ENCODE peak calls at places on chromosomes 3 and 15, in seven cellular contexts. K is BE2C, M is adrenal gland, S is tibial artery, O is stomach, E is HFFc6, P is cardiac muscle cell. T is an unnamed sample.

GRCh38 chr3:124600765-124601164 is 129.5 kb upstream of the UMPS start:
- DNase-seq in S (no peak), O (no peak), P (no peak), M (no peak), K (no peak), E (no peak), T (no peak)

GRCh38 chr3:39178553-39178952 is 13.8 kb downstream of the XIRP1 start:
- DNase-seq in M (no peak), P (no peak), E (no peak), S (no peak), K (no peak), O (no peak), T (peak; percentile 40)

GRCh38 chr3:105473521-105474223 is 107.0 kb downstream of the ALCAM start:
- DNase-seq in P (peak; percentile 40), M (no peak), S (no peak), E (peak; percentile 84), O (no peak), K (no peak), T (peak; percentile 99)

GRCh38 chr3:174028673-174029072 is 631.1 kb downstream of the NLGN1 start:
- DNase-seq in S (no peak), M (no peak), E (no peak), P (no peak), O (no peak), K (no peak), T (no peak)

GRCh38 chr15:44033894-44034293 is 161.2 kb downstream of the FRMD5 start:
- DNase-seq in O (no peak), M (peak; percentile 88), S (no peak), P (peak; percentile 25), K (peak; percentile 18), E (peak; percentile 74), T (peak; percentile 43)

GRCh38 chr15:68348064-68348463 is 70.5 kb downstream of the FEM1B start:
- DNase-seq in P (no peak), O (no peak), E (no peak), S (no peak), M (no peak), K (no peak), T (peak; percentile 54)

GRCh38 chr3:157176108-157176507 is 16.2 kb upstream of the CCNL1 start:
- DNase-seq in O (no peak), P (no peak), K (no peak), M (no peak), S (no peak), E (no peak), T (peak; percentile 54)

GRCh38 chr3:99659965-99660364 is 21.6 kb downstream of the COL8A1 start:
- DNase-seq in O (no peak), S (peak; percentile 91), K (no peak), E (no peak), P (no peak), M (no peak), T (peak; percentile 49)

GRCh38 chr3:183117046-183117445 is 17.8 kb upstream of the MCCC1 start:
- DNase-seq in K (no peak), E (no peak), P (no peak), O (no peak), S (no peak), M (no peak), T (no peak)

GRCh38 chr3:17623464-17623863 is 119.0 kb downstream of the TBC1D5 start:
- DNase-seq in P (no peak), S (no peak), K (no peak), M (no peak), E (no peak), O (no peak), T (no peak)

GRCh38 chr3:12165909-12166308 is 7.2 kb upstream of the TIMP4 start:
- DNase-seq in P (no peak), E (no peak), K (no peak), S (no peak), M (no peak), O (no peak), T (no peak)

GRCh38 chr3:179671309-179671708 is 18.5 kb downstream of the USP13 start:
- DNase-seq in E (no peak), M (no peak), K (no peak), P (no peak), S (no peak), O (no peak), T (no peak)

GRCh38 chr15:84594617-84595290 is 6.1 kb upstream of the ZSCAN2 start:
- DNase-seq in E (no peak), K (no peak), M (no peak), S (no peak), O (no peak), P (no peak), T (no peak)

GRCh38 chr3:173395073-173395411 is 2.5 kb upstream of the NLGN1 start:
- DNase-seq in E (peak; percentile 38), O (peak; percentile 39), M (no peak), K (no peak), S (no peak), P (no peak), T (peak; percentile 73)

GRCh38 chr3:28050895-28051294 is 190.5 kb upstream of the CMC1 start:
- DNase-seq in E (no peak), M (no peak), S (no peak), K (no peak), O (no peak), P (no peak), T (no peak)

GRCh38 chr3:80769683-80770082 is 991.8 kb downstream of the GBE1 start:
- DNase-seq in E (no peak), O (no peak), S (no peak), M (no peak), K (no peak), P (no peak), T (no peak)

GRCh38 chr3:141648055-141648910 is 89.8 kb upstream of the RNF7 start:
- DNase-seq in K (no peak), O (no peak), P (peak; percentile 61), M (no peak), E (no peak), S (no peak), T (no peak)

GRCh38 chr3:184384856-184385422 is 5.1 kb downstream of the CHRD start:
- DNase-seq in M (no peak), S (no peak), O (no peak), P (no peak), K (no peak), E (no peak), T (no peak)

GRCh38 chr3:151226088-151226563 is 23.1 kb upstream of the GPR171 start:
- DNase-seq in M (no peak), S (no peak), K (no peak), O (no peak), P (no peak), E (peak; percentile 85), T (peak; percentile 72)

GRCh38 chr3:43998374-43998840 is 243.3 kb upstream of the TOPAZ1 start:
- DNase-seq in S (no peak), M (no peak), E (no peak), O (no peak), K (no peak), P (peak; percentile 28), T (peak; percentile 15)

GRCh38 chr3:17195192-17195611 is 310.4 kb downstream of the PLCL2 start:
- DNase-seq in S (no peak), P (no peak), K (no peak), M (no peak), E (no peak), O (no peak), T (peak; percentile 56)

GRCh38 chr3:33929813-33930212 is 131.4 kb downstream of the PDCD6IP start:
- DNase-seq in K (no peak), P (no peak), S (no peak), E (no peak), M (no peak), O (no peak), T (no peak)

GRCh38 chr3:23487015-23487414 is 283.9 kb downstream of the UBE2E2 start:
- DNase-seq in K (no peak), O (no peak), P (no peak), M (no peak), S (no peak), E (no peak), T (no peak)

GRCh38 chr3:65033577-65033976 is 345.8 kb upstream of the ADAMTS9 start:
- DNase-seq in S (no peak), P (no peak), M (no peak), E (no peak), K (no peak), O (no peak), T (no peak)

DNA sequence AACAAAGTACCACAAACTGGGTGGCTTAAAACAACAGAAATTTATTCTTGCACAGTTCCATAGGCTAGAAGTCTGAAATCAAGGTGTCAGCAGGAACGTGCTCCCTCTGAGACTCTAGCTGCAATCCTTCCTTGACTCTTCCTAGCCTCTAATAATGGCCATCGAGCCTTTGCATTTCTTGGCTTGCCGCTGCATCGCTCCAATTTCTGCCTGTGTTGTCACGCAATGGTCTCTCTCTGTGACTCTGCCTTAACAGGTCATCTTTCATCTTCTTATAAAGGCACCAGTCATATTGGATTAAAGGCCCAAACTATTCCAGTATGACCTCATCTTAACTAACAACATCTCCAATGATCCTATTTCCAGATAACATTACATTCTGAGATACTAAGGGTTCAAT is 61.0 kb upstream of the FNDC3B start:
- DNase-seq in E (no peak), M (no peak), O (no peak), P (no peak), K (no peak), S (no peak), T (no peak)
- TF ChIP-seq CTCF in E (no peak), M (no peak), O (no peak), P (no peak), K (no peak), S (no peak), T (no peak)

DNA sequence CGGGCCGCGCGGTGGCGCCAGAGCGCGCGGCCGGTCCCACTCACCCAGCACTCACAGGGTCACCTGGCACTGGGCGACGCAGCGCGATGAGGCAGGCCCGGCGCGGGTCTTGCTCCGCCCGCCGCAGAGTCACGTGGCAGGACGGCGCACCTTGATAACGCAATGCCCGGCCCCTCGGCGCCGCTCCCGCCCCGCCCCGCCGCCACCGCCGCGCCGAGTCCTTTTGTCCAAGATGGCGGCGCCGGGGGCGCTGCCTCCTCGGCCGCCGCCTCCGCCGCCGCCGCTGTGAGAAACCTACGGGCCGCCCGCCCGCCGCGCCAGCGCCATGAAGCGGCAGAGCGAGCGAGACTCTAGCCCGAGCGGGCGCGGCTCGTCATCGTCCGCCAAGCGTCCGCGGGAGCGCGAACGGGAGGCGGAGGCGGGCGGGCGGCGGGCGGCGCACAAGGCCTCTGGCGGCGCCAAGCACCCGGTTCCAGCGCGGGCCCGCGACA is at the start of gene RBM15B:
- DNase-seq in K (peak; percentile 94), E (peak; percentile 98), P (peak; percentile 98), M (peak; percentile 98), S (peak; percentile 99), O (peak; percentile 98), T (peak; percentile 96)
- TF ChIP-seq CTCF in K (peak; percentile 61), E (peak; percentile 91), P (peak; percentile 85), M (peak; percentile 92), S (peak; percentile 90), O (peak; percentile 84), T (peak; percentile 77)

GRCh38 chr3:52226229-52226817 is 878 bp upstream of the TLR9 start:
- DNase-seq in M (no peak), P (no peak), O (no peak), K (no peak), S (no peak), E (no peak), T (no peak)
- TF ChIP-seq CTCF in M (no peak), P (no peak), O (no peak), K (no peak), S (no peak), E (no peak), T (no peak)

DNA sequence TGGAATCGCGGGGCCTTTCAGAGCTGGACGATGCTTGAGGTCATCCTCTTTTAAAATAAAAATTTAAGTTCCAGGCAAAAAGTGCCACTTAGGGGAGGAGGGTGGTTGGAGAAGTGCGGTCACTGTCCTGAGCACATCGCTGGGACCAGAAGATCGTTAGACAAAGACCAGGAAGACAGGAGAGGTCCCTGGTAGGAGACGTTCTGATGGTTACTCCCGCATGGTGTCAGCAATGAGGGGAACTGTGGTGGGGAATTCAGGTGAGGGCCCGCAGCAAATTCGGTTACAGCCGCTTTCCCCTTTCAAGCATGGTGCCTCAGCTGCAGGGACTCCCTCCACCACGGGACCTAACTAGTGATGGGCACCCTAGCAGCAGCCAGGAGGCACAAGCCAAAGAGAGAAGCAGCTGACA is 1.0 kb upstream of the ISY1 start:
- DNase-seq in S (no peak), K (no peak), E (peak; percentile 40), M (peak; percentile 26), P (no peak), O (no peak), T (peak; percentile 16)
- TF ChIP-seq CTCF in S (no peak), K (no peak), E (peak; percentile 3), M (no peak), P (no peak), O (no peak), T (no peak)